ENCODE peak calls at places on chromosomes 7 and 10, in six cellular contexts. M is breast epithelium, O is PC-3, R is cardiac fibroblast, B is lung, E is Peyer's patch. C is an unnamed sample.

GRCh38 chr10:22456486-22456885 is 111.2 kb downstream of the SPAG6 start:
- DNase-seq in O (no peak), M (no peak), B (no peak), R (no peak), E (no peak), C (no peak)

GRCh38 chr10:99125879-99126278 is 109.8 kb downstream of the HPSE2 start:
- DNase-seq in R (no peak), B (no peak), M (no peak), O (no peak), E (no peak), C (no peak)

GRCh38 chr10:77328272-77328816 is 309.3 kb downstream of the KCNMA1 start:
- DNase-seq in M (no peak), B (no peak), R (peak; percentile 47), O (peak; percentile 88), E (no peak), C (no peak)

GRCh38 chr7:117164578-117164977 is 158.3 kb downstream of the WNT2 start:
- DNase-seq in B (no peak), R (peak; percentile 49), O (peak; percentile 79), E (no peak), M (no peak), C (no peak)

GRCh38 chr7:112152186-112152585 is 54.0 kb downstream of the DOCK4 start:
- DNase-seq in B (no peak), O (no peak), M (no peak), R (no peak), E (no peak), C (no peak)

GRCh38 chr7:48253020-48253419 is 81.8 kb downstream of the ABCA13 start:
- DNase-seq in O (no peak), E (no peak), M (no peak), B (no peak), R (no peak), C (no peak)

GRCh38 chr7:49778731-49779270 is 5.4 kb downstream of the VWC2 start:
- DNase-seq in B (no peak), O (no peak), E (no peak), R (no peak), M (no peak), C (no peak)

GRCh38 chr10:104267721-104268690 is 978 bp upstream of the GSTO2 start:
- DNase-seq in E (no peak), O (no peak), M (no peak), R (peak; percentile 20), B (no peak), C (no peak)

GRCh38 chr10:21962362-21962761 is 41.2 kb downstream of the DNAJC1 start:
- DNase-seq in M (no peak), B (no peak), O (no peak), R (no peak), E (no peak), C (no peak)

GRCh38 chr7:144656960-144657359 is 178.9 kb downstream of the TPK1 start:
- DNase-seq in O (no peak), B (no peak), M (no peak), R (no peak), E (no peak), C (no peak)
- TF ChIP-seq CTCF in O (peak; percentile 7), B (no peak), M (no peak), R (no peak), E (no peak), C (no peak)

GRCh38 chr10:123687758-123688157 is 21.6 kb downstream of the GPR26 start:
- DNase-seq in B (no peak), R (no peak), M (no peak), E (peak; percentile 40), O (no peak), C (no peak)
- TF ChIP-seq CTCF in B (no peak), R (no peak), M (no peak), E (no peak), O (no peak), C (no peak)

DNA sequence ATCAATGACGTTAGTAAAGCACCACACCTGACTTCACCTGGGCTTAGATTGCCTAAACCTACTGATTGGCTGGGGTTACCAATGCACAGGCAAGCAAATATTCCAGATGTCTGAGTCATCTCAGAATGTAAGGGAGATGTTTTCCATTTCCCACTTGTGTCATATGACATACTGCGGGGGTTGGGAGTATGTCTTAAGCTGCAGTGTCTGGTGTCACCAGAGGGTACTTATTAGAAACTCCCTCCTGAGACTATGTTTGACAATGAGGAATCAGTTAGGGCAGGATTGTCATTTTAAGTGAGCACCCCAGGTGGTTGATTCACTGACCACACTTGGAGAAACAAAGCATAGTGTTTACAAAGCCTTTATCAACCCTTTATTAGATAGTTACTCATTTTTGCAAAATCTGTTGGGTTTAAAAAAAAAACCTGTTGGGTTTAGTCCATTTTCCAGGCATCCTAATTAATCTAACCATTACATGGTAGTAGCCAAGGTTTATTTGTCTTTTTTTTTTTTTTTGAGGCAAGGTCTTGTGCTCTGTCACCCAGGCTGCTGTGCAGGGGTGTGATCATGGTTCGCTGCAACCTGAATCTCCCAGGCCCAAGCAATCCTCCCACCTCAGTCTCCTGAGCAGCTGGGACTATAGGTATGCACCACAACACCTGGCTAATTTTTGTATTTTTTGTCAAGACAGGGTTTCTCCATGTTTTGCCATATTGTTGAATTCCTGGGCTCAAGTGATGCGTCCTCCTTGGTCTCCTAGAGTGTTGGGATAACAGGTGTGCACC is 72.5 kb downstream of the CDK6 start:
- DNase-seq in O (peak; percentile 95), R (peak; percentile 51), M (no peak), E (no peak), B (no peak), C (no peak)
- TF ChIP-seq CTCF in O (no peak), R (no peak), M (no peak), E (no peak), B (no peak), C (peak; percentile 35)

GRCh38 chr7:95847061-95847460 is 74.7 kb downstream of the DYNC1I1 start:
- DNase-seq in M (no peak), B (no peak), R (no peak), O (no peak), E (no peak), C (no peak)

GRCh38 chr7:95840953-95841950 is 68.9 kb downstream of the DYNC1I1 start:
- DNase-seq in R (peak; percentile 5), E (no peak), O (peak; percentile 38), B (no peak), M (no peak), C (no peak)

GRCh38 chr7:95845007-95845406 is 72.7 kb downstream of the DYNC1I1 start:
- DNase-seq in E (no peak), R (peak; percentile 4), O (no peak), B (no peak), M (no peak), C (no peak)

GRCh38 chr7:95843286-95843685 is 70.9 kb downstream of the DYNC1I1 start:
- DNase-seq in B (no peak), O (peak; percentile 14), M (no peak), R (peak; percentile 14), E (no peak), C (no peak)
- TF ChIP-seq CTCF in B (no peak), O (peak; percentile 52), M (no peak), R (peak; percentile 11), E (no peak), C (peak; percentile 19)

GRCh38 chr10:14823966-14824365 is 13.9 kb downstream of the CDNF start:
- DNase-seq in B (no peak), O (no peak), R (no peak), M (no peak), E (no peak), C (no peak)

GRCh38 chr10:14820010-14820774 is 17.6 kb downstream of the CDNF start:
- DNase-seq in E (no peak), R (peak; percentile 82), M (no peak), B (no peak), O (peak; percentile 81), C (no peak)

GRCh38 chr10:14821635-14822375 is 16.0 kb downstream of the CDNF start:
- DNase-seq in R (no peak), M (no peak), O (no peak), E (no peak), B (no peak), C (no peak)

GRCh38 chr10:14820775-14821154 is 17.1 kb downstream of the CDNF start:
- DNase-seq in B (no peak), E (no peak), M (no peak), O (no peak), R (no peak), C (no peak)

GRCh38 chr10:14822879-14823755 is 14.7 kb downstream of the CDNF start:
- DNase-seq in O (peak; percentile 60), M (no peak), E (no peak), B (no peak), R (peak; percentile 56), C (no peak)
- TF ChIP-seq CTCF in O (peak; percentile 70), M (peak; percentile 56), E (peak; percentile 25), B (peak; percentile 30), R (peak; percentile 67), C (peak; percentile 80)

DNA sequence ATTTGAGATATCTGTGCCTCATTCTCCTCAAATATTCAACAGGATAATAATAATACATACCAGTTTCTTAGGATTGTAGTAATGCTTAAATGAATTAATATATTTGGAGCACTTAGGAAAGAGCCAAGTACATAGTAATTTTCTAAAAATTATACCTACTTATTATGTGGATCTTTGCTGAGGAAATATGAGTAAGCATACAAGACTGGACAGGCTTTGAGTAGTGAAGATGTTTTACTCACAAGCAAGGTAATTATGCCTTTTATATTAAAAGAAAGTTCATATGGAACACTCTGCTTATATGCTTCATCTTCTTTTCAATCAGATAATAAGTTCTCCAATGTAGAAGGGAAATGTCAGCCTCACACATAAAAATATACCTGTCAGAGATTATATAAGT is 337.5 kb upstream of the KAT6B start:
- DNase-seq in R (no peak), B (no peak), O (no peak), M (no peak), E (no peak), C (no peak)
- TF ChIP-seq CTCF in R (no peak), B (no peak), O (no peak), M (no peak), E (no peak), C (no peak)

GRCh38 chr10:48459270-48460147 is 145.4 kb downstream of the ARHGAP22 start:
- DNase-seq in R (no peak), E (peak; percentile 40), M (peak; percentile 47), O (no peak), B (no peak), C (peak; percentile 62)
- TF ChIP-seq CTCF in R (no peak), E (no peak), M (no peak), O (no peak), B (no peak), C (no peak)

GRCh38 chr7:146067880-146068279 is 48.7 kb upstream of the CNTNAP2 start:
- DNase-seq in M (no peak), B (no peak), O (no peak), E (no peak), R (no peak), C (no peak)
- TF ChIP-seq CTCF in M (no peak), B (no peak), O (no peak), E (no peak), R (no peak), C (no peak)

GRCh38 chr10:120011359-120012132 is 119.0 kb downstream of the SEC23IP start:
- DNase-seq in R (no peak), B (no peak), O (no peak), E (no peak), M (no peak), C (no peak)
- TF ChIP-seq CTCF in R (no peak), B (no peak), O (no peak), E (no peak), M (no peak), C (no peak)

GRCh38 chr7:150756858-150757257 is 19.6 kb downstream of the GIMAP5 start:
- DNase-seq in M (no peak), E (no peak), R (no peak), B (no peak), O (peak; percentile 25), C (no peak)
- TF ChIP-seq CTCF in M (peak; percentile 11), E (no peak), R (no peak), B (peak; percentile 46), O (peak; percentile 53), C (peak; percentile 55)